ENCODE peak calls at places on chromosomes 11 and 22, in six cellular contexts. E, F, C, Y, D and S are unnamed samples. For H3K36me3, the result is how much of the 10 kb centered on the place peaks cover.

GRCh38 chr11:46256540-46257001 is 20.9 kb upstream of the CREB3L1 start:
- DNase-seq in E (no peak), F (no peak), C (no peak), Y (no peak), D (no peak), S (no peak)

GRCh38 chr11:108852701-108853100 is 187.8 kb downstream of the DDX10 start:
- DNase-seq in E (no peak), F (no peak), C (no peak), Y (no peak), D (no peak), S (no peak)

GRCh38 chr22:27748355-27749168 is 53.0 kb downstream of the MN1 start:
- DNase-seq in E (peak), F (peak), C (peak), Y (no peak), D (no peak), S (peak)

GRCh38 chr11:25094085-25094802 is 597.4 kb downstream of the LUZP2 start:
- DNase-seq in E (no peak), F (no peak), C (no peak), Y (no peak), D (no peak), S (no peak)

GRCh38 chr11:94791216-94791889 is 23.2 kb downstream of the AMOTL1 start:
- DNase-seq in E (no peak), F (peak), C (no peak), Y (no peak), D (no peak), S (no peak)

GRCh38 chr11:7486731-7487130 is 1.4 kb downstream of the OLFML1 start:
- DNase-seq in E (no peak), F (peak), C (no peak), Y (no peak), D (peak), S (no peak)

GRCh38 chr11:76669901-76670474 is 559 bp downstream of the LRRC32 start:
- DNase-seq in E (no peak), F (peak), C (peak), Y (peak), D (no peak), S (peak)

GRCh38 chr22:33823552-33823951 is 96.7 kb downstream of the LARGE1 start:
- DNase-seq in E (no peak), F (peak), C (no peak), Y (peak), D (no peak), S (no peak)

GRCh38 chr22:39926175-39927152 is 25.6 kb downstream of the GRAP2 start:
- DNase-seq in E (no peak), F (no peak), C (no peak), Y (no peak), D (no peak), S (no peak)

GRCh38 chr11:124644426-124645280 is 22.0 kb downstream of the TBRG1 start:
- DNase-seq in E (peak), F (peak), C (no peak), Y (peak), D (peak), S (no peak)

GRCh38 chr11:66317322-66317765 is 500 bp upstream of the CD248 start:
- DNase-seq in E (no peak), F (peak), C (no peak), Y (peak), D (peak), S (no peak)

GRCh38 chr22:17199131-17199731 is 20.0 kb downstream of the ADA2 start:
- DNase-seq in E (peak), F (peak), C (no peak), Y (peak), D (peak), S (no peak)

GRCh38 chr11:77547863-77548551 is 41.7 kb upstream of the AQP11 start:
- DNase-seq in E (peak), F (peak), C (no peak), Y (no peak), D (peak), S (peak)

GRCh38 chr22:36136475-36136874 is 24.1 kb downstream of the APOL3 start:
- DNase-seq in E (no peak), F (peak), C (no peak), Y (peak), D (no peak), S (no peak)

GRCh38 chr11:62179995-62180394 is 10.0 kb upstream of the SCGB1D1 start:
- DNase-seq in E (no peak), F (no peak), C (no peak), Y (no peak), D (no peak), S (no peak)

GRCh38 chr11:3786781-3787428 is 10.4 kb downstream of the NUP98 start:
- DNase-seq in E (no peak), F (peak), C (no peak), Y (no peak), D (no peak), S (no peak)

GRCh38 chr11:133986545-133986944 is 29.8 kb upstream of the IGSF9B start:
- DNase-seq in E (no peak), F (no peak), C (no peak), Y (no peak), D (no peak), S (no peak)

GRCh38 chr11:123474994-123475393 is 44.9 kb downstream of the GRAMD1B start:
- DNase-seq in E (no peak), F (no peak), C (peak), Y (no peak), D (no peak), S (no peak)

GRCh38 chr11:94837317-94837716 is 69.2 kb downstream of the AMOTL1 start:
- DNase-seq in E (no peak), F (no peak), C (no peak), Y (no peak), D (peak), S (no peak)

GRCh38 chr11:3157381-3158130 is 7.6 kb downstream of the OSBPL5 start:
- DNase-seq in E (no peak), F (peak), C (no peak), Y (peak), D (no peak), S (peak)

GRCh38 chr11:9808943-9809342 is 145.1 kb downstream of the SWAP70 start:
- DNase-seq in E (peak), F (no peak), C (no peak), Y (no peak), D (no peak), S (no peak)

GRCh38 chr11:31641477-31642062 is 132.0 kb downstream of the ELP4 start:
- DNase-seq in E (peak), F (peak), C (no peak), Y (no peak), D (peak), S (peak)

GRCh38 chr11:123063396-123064267 is 1.7 kb upstream of the HSPA8 start:
- DNase-seq in E (no peak), F (peak), C (no peak), Y (peak), D (peak), S (no peak)

GRCh38 chr11:34783816-34784317 is 132.3 kb downstream of the APIP start:
- DNase-seq in E (no peak), F (no peak), C (no peak), Y (no peak), D (no peak), S (no peak)

GRCh38 chr22:28250036-28250695 is 331.1 kb upstream of the PITPNB start:
- DNase-seq in E (no peak), F (peak), C (no peak), Y (no peak), D (no peak), S (no peak)

GRCh38 chr11:128496684-128497056 is 90.7 kb downstream of the ETS1 start:
- DNase-seq in E (no peak), F (peak), C (no peak), Y (peak), D (no peak), S (no peak)

GRCh38 chr22:19631899-19632670 is 82.2 kb upstream of the SEPTIN5 start:
- DNase-seq in E (peak), F (peak), C (no peak), Y (no peak), D (no peak), S (no peak)

GRCh38 chr11:14075118-14075601 is 112.6 kb downstream of the SPON1 start:
- DNase-seq in E (no peak), F (peak), C (no peak), Y (no peak), D (no peak), S (no peak)

GRCh38 chr11:76321820-76322524 is 59.0 kb downstream of the THAP12 start:
- DNase-seq in E (no peak), F (no peak), C (no peak), Y (no peak), D (no peak), S (peak)

GRCh38 chr11:95487391-95487790 is 256.4 kb upstream of the SESN3 start:
- DNase-seq in E (no peak), F (peak), C (no peak), Y (no peak), D (peak), S (no peak)

GRCh38 chr11:2940166-2940929 is 11.1 kb upstream of the PHLDA2 start:
- DNase-seq in E (no peak), F (peak), C (no peak), Y (peak), D (peak), S (peak)

GRCh38 chr11:35683728-35684339 is 21.3 kb downstream of the TRIM44 start:
- DNase-seq in E (no peak), F (peak), C (no peak), Y (no peak), D (no peak), S (no peak)

GRCh38 chr11:22730319-22730718 is 63.9 kb downstream of the GAS2 start:
- DNase-seq in E (no peak), F (peak), C (no peak), Y (no peak), D (no peak), S (peak)

GRCh38 chr11:27705873-27706820 is 5.9 kb upstream of the BDNF start:
- DNase-seq in E (no peak), F (peak), C (no peak), Y (no peak), D (peak), S (no peak)

GRCh38 chr11:13384837-13385417 is 78.1 kb downstream of the BTBD10 start:
- DNase-seq in E (peak), F (peak), C (no peak), Y (no peak), D (peak), S (no peak)

GRCh38 chr11:126764221-126764620 is 236.3 kb downstream of the KIRREL3 start:
- DNase-seq in E (no peak), F (peak), C (no peak), Y (no peak), D (no peak), S (no peak)

GRCh38 chr11:15186146-15186545 is 71.4 kb downstream of the INSC start:
- DNase-seq in E (no peak), F (peak), C (no peak), Y (no peak), D (no peak), S (no peak)

GRCh38 chr11:86469491-86470388 is 95.1 kb downstream of the CCDC81 start:
- DNase-seq in E (no peak), F (no peak), C (no peak), Y (peak), D (no peak), S (no peak)

GRCh38 chr11:132186193-132186592 is 815.8 kb downstream of the NTM start:
- DNase-seq in E (no peak), F (no peak), C (no peak), Y (no peak), D (no peak), S (no peak)

GRCh38 chr11:92663539-92663938 is 305.9 kb upstream of the MTNR1B start:
- DNase-seq in E (no peak), F (peak), C (no peak), Y (no peak), D (no peak), S (no peak)
- H3K36me3 ChIP-seq in E (under half), F (under half), C (under half), Y (under half), D (under half), S (under half)

DNA sequence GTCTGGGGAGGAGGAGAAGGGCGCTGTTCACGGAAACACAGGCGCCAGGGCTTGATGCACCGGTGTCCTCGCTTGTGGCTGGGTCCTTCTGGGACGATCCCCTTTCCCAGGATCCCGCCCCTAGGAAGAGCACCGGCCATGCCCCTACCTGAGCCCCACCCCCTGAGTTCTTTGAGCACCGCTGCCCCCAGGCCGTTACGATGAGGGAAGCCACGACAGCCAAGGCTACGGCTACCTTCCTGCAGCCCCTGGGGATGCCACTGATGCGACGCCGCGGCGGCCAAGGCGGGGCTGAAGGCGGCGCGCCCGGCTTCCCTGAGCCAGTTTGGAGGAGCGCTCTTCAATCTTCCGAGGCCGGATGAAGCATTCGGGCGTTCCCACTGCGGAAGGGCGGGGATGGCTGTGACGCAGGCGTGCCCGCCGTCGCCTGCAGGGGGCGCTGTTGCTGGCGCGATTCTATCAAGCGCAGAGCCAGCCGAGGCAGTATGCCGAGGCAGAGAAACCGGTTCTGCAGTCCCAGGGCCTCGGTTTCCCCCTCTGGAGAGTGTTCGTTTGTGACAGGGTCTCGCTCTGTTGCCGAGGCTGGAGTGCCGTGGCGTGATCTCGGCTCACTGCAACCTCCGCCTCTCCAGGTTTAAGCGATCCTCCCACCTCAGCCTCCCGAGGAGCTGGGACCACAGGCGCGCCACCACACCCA is 9.7 kb upstream of the NEFH start:
- DNase-seq in E (peak), F (peak), C (no peak), Y (peak), D (peak), S (peak)
- H3K4me3 ChIP-seq in E (peak), F (peak), C (no peak), Y (no peak), D (no peak), S (no peak)

GRCh38 chr11:102429691-102430090 is 22.9 kb downstream of the TMEM123 start:
- DNase-seq in E (no peak), F (no peak), C (no peak), Y (no peak), D (no peak), S (no peak)

GRCh38 chr11:102426000-102426399 is 26.6 kb downstream of the TMEM123 start:
- DNase-seq in E (no peak), F (no peak), C (no peak), Y (no peak), D (no peak), S (no peak)

GRCh38 chr11:102427068-102427467 is 25.5 kb downstream of the TMEM123 start:
- DNase-seq in E (no peak), F (no peak), C (no peak), Y (no peak), D (no peak), S (no peak)

GRCh38 chr11:102428696-102429095 is 23.9 kb downstream of the TMEM123 start:
- DNase-seq in E (no peak), F (no peak), C (no peak), Y (no peak), D (no peak), S (no peak)

GRCh38 chr11:102426570-102426969 is 26.0 kb downstream of the TMEM123 start:
- DNase-seq in E (no peak), F (no peak), C (no peak), Y (no peak), D (no peak), S (no peak)
- H3K36me3 ChIP-seq in E (under half), F (under half), C (under half), Y (under half), D (under half), S (under half)

GRCh38 chr11:90251599-90251998 is 28.8 kb upstream of the CHORDC1 start:
- DNase-seq in E (no peak), F (no peak), C (no peak), Y (no peak), D (no peak), S (no peak)
- H3K4me3 ChIP-seq in E (no peak), F (no peak), C (no peak), Y (no peak), D (no peak), S (no peak)

GRCh38 chr22:30336752-30337460 is 10.2 kb upstream of the TBC1D10A start:
- DNase-seq in E (no peak), F (no peak), C (no peak), Y (peak), D (peak), S (no peak)
- H3K36me3 ChIP-seq in E (half or more), F (half or more), C (half or more), Y (half or more), D (half or more), S (under half)

GRCh38 chr22:49998718-49999062 is 13.9 kb downstream of the IL17REL start:
- DNase-seq in E (no peak), F (no peak), C (no peak), Y (no peak), D (no peak), S (no peak)
- H3K4me3 ChIP-seq in E (no peak), F (no peak), C (no peak), Y (no peak), D (no peak), S (no peak)

GRCh38 chr11:70328556-70328955 is 58.1 kb downstream of the PPFIA1 start:
- DNase-seq in E (no peak), F (no peak), C (no peak), Y (no peak), D (no peak), S (no peak)

GRCh38 chr11:70327717-70328116 is 57.2 kb downstream of the PPFIA1 start:
- DNase-seq in E (no peak), F (no peak), C (no peak), Y (no peak), D (no peak), S (no peak)

GRCh38 chr11:70324354-70325115 is 54.0 kb downstream of the PPFIA1 start:
- DNase-seq in E (peak), F (peak), C (no peak), Y (no peak), D (peak), S (no peak)

GRCh38 chr11:70326365-70326803 is 55.9 kb downstream of the PPFIA1 start:
- DNase-seq in E (no peak), F (peak), C (peak), Y (no peak), D (peak), S (no peak)

DNA sequence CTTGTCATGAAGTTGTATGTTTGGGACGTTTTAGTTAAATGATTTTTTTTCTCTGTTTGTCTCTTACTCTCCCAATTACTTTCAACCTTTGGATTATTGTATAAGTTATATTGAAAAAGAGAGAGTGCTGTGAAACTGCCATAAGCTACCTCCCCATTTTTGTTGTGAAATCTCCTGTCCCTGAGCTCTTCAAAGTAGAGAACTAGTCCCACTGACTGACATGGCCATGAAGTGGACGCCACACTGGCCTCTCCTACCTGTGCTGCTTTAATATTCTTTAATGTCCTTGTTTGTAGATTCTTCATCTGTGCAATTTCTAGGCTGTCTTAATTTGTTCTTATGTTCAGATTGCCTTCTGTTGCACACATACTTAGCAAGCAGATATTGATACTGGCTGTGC is 56.4 kb downstream of the PPFIA1 start:
- DNase-seq in E (no peak), F (no peak), C (no peak), Y (no peak), D (no peak), S (no peak)
- H3K36me3 ChIP-seq in E (under half), F (under half), C (under half), Y (half or more), D (under half), S (under half)

DNA sequence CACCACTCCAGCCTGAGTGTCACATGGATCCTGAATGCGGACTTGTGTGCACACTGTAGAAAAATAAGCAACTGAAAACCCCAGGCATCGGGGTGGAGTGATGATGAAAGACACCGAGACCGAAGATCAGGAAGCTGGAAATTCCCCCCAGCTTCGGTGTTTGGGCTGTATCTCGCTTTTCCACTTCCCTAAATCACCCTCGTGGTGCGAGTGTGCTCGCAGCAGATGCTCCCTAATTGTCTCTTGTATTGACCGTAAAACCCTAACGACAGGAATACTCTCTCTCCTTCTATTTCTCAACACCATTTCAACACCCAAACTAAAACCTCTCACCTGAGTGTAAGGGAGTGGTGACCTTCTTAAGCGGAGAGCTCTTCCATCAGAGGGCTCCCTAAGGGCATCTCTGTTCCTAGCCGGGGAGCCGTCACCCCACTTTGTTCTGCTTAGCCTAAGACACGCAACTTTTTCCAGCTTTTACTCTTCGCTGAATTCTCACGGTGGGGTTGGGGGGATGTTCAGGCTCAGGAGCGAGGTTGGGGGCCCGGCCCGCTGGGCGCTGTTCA is 637 bp upstream of the GRK3 start:
- DNase-seq in E (no peak), F (no peak), C (no peak), Y (no peak), D (peak), S (peak)
- H3K4me3 ChIP-seq in E (peak), F (peak), C (peak), Y (peak), D (no peak), S (no peak)

GRCh38 chr22:46948411-46949144 is 186.1 kb downstream of the TBC1D22A start:
- DNase-seq in E (no peak), F (no peak), C (no peak), Y (no peak), D (no peak), S (no peak)
- H3K36me3 ChIP-seq in E (under half), F (under half), C (under half), Y (under half), D (under half), S (under half)

GRCh38 chr11:44727373-44728084 is 767 bp downstream of the TSPAN18 start:
- DNase-seq in E (peak), F (peak), C (no peak), Y (peak), D (peak), S (peak)

GRCh38 chr11:44728085-44728410 is 1.3 kb downstream of the TSPAN18 start:
- DNase-seq in E (no peak), F (no peak), C (no peak), Y (no peak), D (no peak), S (no peak)

GRCh38 chr11:44726278-44727113 is at the start of gene TSPAN18:
- DNase-seq in E (peak), F (peak), C (no peak), Y (peak), D (no peak), S (no peak)

GRCh38 chr11:44728491-44728910 is 1.7 kb downstream of the TSPAN18 start:
- DNase-seq in E (peak), F (no peak), C (no peak), Y (no peak), D (no peak), S (no peak)

GRCh38 chr11:44727114-44727372 is 281 bp downstream of the TSPAN18 start:
- DNase-seq in E (no peak), F (no peak), C (no peak), Y (no peak), D (no peak), S (no peak)
- H3K4me3 ChIP-seq in E (peak), F (peak), C (no peak), Y (peak), D (peak), S (no peak)